ENCODE peak calls at places on chromosomes 4 and X, in five cellular contexts. A is mammary epithelial cell, J is lung, G is psoas muscle, Y is foreskin fibroblast. Z is an unnamed sample.

GRCh38 chrX:136708348-136708747 is 60.4 kb downstream of the CD40LG start:
- DNase-seq in A (no peak), J (no peak), G (no peak), Y (peak), Z (no peak)

GRCh38 chr4:101730291-101731117 is 60.0 kb upstream of the BANK1 start:
- DNase-seq in A (peak), J (peak), G (peak), Y (peak), Z (peak)

GRCh38 chr4:5784960-5785611 is 74.1 kb downstream of the EVC start:
- DNase-seq in A (no peak), J (no peak), G (no peak), Y (peak), Z (no peak)

GRCh38 chrX:129875669-129876068 is 30.3 kb upstream of the UTP14A start:
- DNase-seq in A (peak), J (no peak), G (no peak), Y (peak), Z (no peak)

GRCh38 chr4:171035909-171036308 is 777.3 kb upstream of the GALNTL6 start:
- DNase-seq in A (no peak), J (no peak), G (no peak), Y (no peak), Z (no peak)

GRCh38 chrX:9566150-9566621 is 101.3 kb downstream of the TBL1X start:
- DNase-seq in A (peak), J (no peak), G (peak), Y (peak), Z (peak)

GRCh38 chr4:35300996-35301774 is 943.1 kb downstream of the ARAP2 start:
- DNase-seq in A (no peak), J (no peak), G (no peak), Y (no peak), Z (no peak)

GRCh38 chr4:96992443-96992842 is 1150.8 kb downstream of the STPG2 start:
- DNase-seq in A (no peak), J (no peak), G (no peak), Y (no peak), Z (no peak)

GRCh38 chr4:72564184-72564583 is 4.8 kb downstream of the ADAMTS3 start:
- DNase-seq in A (peak), J (no peak), G (no peak), Y (peak), Z (no peak)

GRCh38 chr4:38674206-38675144 is 10.5 kb downstream of the KLF3 start:
- DNase-seq in A (peak), J (no peak), G (no peak), Y (peak), Z (no peak)

GRCh38 chr4:82423245-82424054 is 6.8 kb downstream of the HNRNPDL start:
- DNase-seq in A (peak), J (no peak), G (no peak), Y (peak), Z (no peak)

GRCh38 chr4:1991087-1991486 is 17.7 kb downstream of the NELFA start:
- DNase-seq in A (no peak), J (no peak), G (peak), Y (no peak), Z (no peak)

GRCh38 chrX:36087366-36087765 is 167.8 kb downstream of the CFAP47 start:
- DNase-seq in A (no peak), J (no peak), G (no peak), Y (no peak), Z (no peak)

GRCh38 chr4:150425161-150425560 is 156.8 kb upstream of the MAB21L2 start:
- DNase-seq in A (no peak), J (no peak), G (no peak), Y (no peak), Z (no peak)

GRCh38 chr4:136457577-136457976 is 1074.7 kb downstream of the PCDH18 start:
- DNase-seq in A (no peak), J (no peak), G (no peak), Y (no peak), Z (no peak)

GRCh38 chrX:1215123-1215823 is 2.8 kb upstream of the CRLF2 start:
- DNase-seq in A (no peak), J (no peak), G (no peak), Y (no peak), Z (no peak)

GRCh38 chr4:14857986-14858385 is 144.3 kb upstream of the CPEB2 start:
- DNase-seq in A (no peak), J (no peak), G (no peak), Y (no peak), Z (no peak)

GRCh38 chr4:73012673-73013072 is 56.8 kb downstream of the COX18 start:
- DNase-seq in A (no peak), J (no peak), G (no peak), Y (no peak), Z (no peak)

GRCh38 chrX:17022205-17022604 is 75.7 kb downstream of the REPS2 start:
- DNase-seq in A (peak), J (no peak), G (no peak), Y (peak), Z (no peak)

GRCh38 chrX:24241822-24242648 is 71.8 kb downstream of the SUPT20HL2 start:
- DNase-seq in A (no peak), J (no peak), G (no peak), Y (peak), Z (no peak)

GRCh38 chr4:108166441-108167315 is 2.1 kb downstream of the LEF1 start:
- DNase-seq in A (no peak), J (no peak), G (no peak), Y (peak), Z (no peak)
- H3K4me3 ChIP-seq in A (no peak), J (peak), G (peak), Y (peak), Z (peak)

GRCh38 chr4:85127653-85128052 is 161.2 kb upstream of the WDFY3 start:
- DNase-seq in A (peak), J (no peak), G (no peak), Y (peak), Z (no peak)
- H3K4me3 ChIP-seq in A (no peak), J (no peak), G (no peak), Y (no peak), Z (no peak)

GRCh38 chr4:84494518-84494917 is 4.6 kb downstream of the NKX6-1 start:
- DNase-seq in A (no peak), J (no peak), G (no peak), Y (no peak), Z (no peak)

GRCh38 chr4:84492290-84492689 is 6.8 kb downstream of the NKX6-1 start:
- DNase-seq in A (no peak), J (no peak), G (no peak), Y (no peak), Z (no peak)

GRCh38 chr4:84491420-84491819 is 7.7 kb downstream of the NKX6-1 start:
- DNase-seq in A (no peak), J (no peak), G (no peak), Y (no peak), Z (no peak)

GRCh38 chr4:84493092-84493850 is 5.8 kb downstream of the NKX6-1 start:
- DNase-seq in A (no peak), J (no peak), G (peak), Y (peak), Z (no peak)

GRCh38 chr4:84492737-84493091 is 6.4 kb downstream of the NKX6-1 start:
- DNase-seq in A (no peak), J (no peak), G (no peak), Y (no peak), Z (no peak)
- H3K4me3 ChIP-seq in A (no peak), J (no peak), G (peak), Y (no peak), Z (no peak)

DNA sequence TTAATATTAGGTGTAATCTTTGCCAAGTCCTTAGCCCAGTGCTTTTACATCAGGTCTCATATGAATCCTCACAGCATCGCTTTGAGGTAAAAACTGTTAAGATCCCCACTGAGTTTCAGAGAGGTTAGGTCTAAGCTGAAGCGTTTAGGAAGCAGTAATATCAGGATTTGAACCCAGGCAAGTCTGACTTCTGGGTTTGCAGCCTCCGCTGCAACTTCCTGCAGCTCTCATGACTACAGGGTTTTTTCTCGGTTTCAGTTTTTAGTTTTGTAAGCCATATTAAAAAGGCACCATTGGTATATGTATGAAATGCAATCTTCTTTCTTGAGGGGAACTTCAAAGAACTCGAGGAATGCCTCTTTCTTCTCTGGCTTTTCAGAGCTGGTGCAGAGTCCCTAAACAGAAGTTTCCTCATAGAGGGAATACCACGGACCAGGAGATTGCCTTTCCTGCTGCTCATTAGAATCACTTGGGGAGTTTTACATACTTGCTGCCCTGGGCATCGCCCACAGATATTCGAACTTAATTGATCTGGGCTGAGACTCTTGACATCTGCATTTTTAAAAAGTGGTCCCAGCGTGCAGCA is 6.5 kb downstream of the MTM1 start:
- DNase-seq in A (no peak), J (no peak), G (no peak), Y (peak), Z (no peak)
- H3K4me3 ChIP-seq in A (no peak), J (no peak), G (no peak), Y (no peak), Z (no peak)

GRCh38 chr4:112509243-112510190 is 6.5 kb downstream of the NEUROG2 start:
- DNase-seq in A (no peak), J (no peak), G (no peak), Y (peak), Z (no peak)
- H3K4me3 ChIP-seq in A (peak), J (no peak), G (peak), Y (peak), Z (no peak)